ENCODE peak calls at places on chromosomes 6 and 20, in seven cellular contexts. W is fibroblast of mammary gland, U is AG04449, I is heart left ventricle, Y is omental fat pad, M is nephron progenitor cell, L is fibroblast of lung. C is an unnamed sample.

GRCh38 chr6:25576920-25577319 is 75.1 kb upstream of the SCGN start:
- DNase-seq in M (no peak), Y (no peak), I (no peak), W (no peak), U (no peak), L (peak), C (peak)

GRCh38 chr6:16769986-16770376 is 8.7 kb upstream of the ATXN1 start:
- DNase-seq in U (no peak), Y (no peak), W (peak), M (no peak), L (peak), I (no peak), C (no peak)

GRCh38 chr6:153085239-153085638 is 45.8 kb downstream of the RGS17 start:
- DNase-seq in Y (no peak), L (no peak), W (no peak), I (no peak), M (no peak), U (no peak), C (no peak)

GRCh38 chr6:127938701-127939100 is 37.8 kb upstream of the THEMIS start:
- DNase-seq in U (no peak), I (no peak), L (peak), Y (no peak), M (no peak), W (peak), C (no peak)

GRCh38 chr6:40740518-40740917 is 153.4 kb upstream of the LRFN2 start:
- DNase-seq in W (no peak), L (no peak), M (no peak), U (no peak), I (no peak), Y (no peak), C (no peak)

GRCh38 chr6:52284131-52284459 is 447 bp downstream of the MCM3 start:
- DNase-seq in U (no peak), I (peak), W (peak), L (peak), M (peak), Y (peak), C (peak)

GRCh38 chr6:89580997-89581666 is 57.4 kb downstream of the LYRM2 start:
- DNase-seq in I (no peak), W (no peak), Y (no peak), M (no peak), L (no peak), U (no peak), C (no peak)

GRCh38 chr20:11797161-11797560 is 120.5 kb upstream of the BTBD3 start:
- DNase-seq in L (peak), Y (no peak), M (no peak), W (peak), U (no peak), I (no peak), C (no peak)

GRCh38 chr20:61699184-61700066 is 366.3 kb downstream of the TAF4 start:
- DNase-seq in M (no peak), Y (no peak), U (no peak), L (peak), W (no peak), I (no peak), C (peak)

GRCh38 chr20:60372282-60372681 is 414.1 kb downstream of the CDH26 start:
- DNase-seq in U (no peak), L (no peak), Y (no peak), W (no peak), M (no peak), I (no peak), C (no peak)

GRCh38 chr20:60365882-60366281 is 407.7 kb downstream of the CDH26 start:
- DNase-seq in Y (no peak), W (no peak), I (no peak), U (no peak), L (no peak), M (no peak), C (no peak)

GRCh38 chr20:60372822-60373221 is 414.6 kb downstream of the CDH26 start:
- DNase-seq in M (no peak), Y (no peak), L (no peak), W (no peak), U (no peak), I (no peak), C (no peak)

DNA sequence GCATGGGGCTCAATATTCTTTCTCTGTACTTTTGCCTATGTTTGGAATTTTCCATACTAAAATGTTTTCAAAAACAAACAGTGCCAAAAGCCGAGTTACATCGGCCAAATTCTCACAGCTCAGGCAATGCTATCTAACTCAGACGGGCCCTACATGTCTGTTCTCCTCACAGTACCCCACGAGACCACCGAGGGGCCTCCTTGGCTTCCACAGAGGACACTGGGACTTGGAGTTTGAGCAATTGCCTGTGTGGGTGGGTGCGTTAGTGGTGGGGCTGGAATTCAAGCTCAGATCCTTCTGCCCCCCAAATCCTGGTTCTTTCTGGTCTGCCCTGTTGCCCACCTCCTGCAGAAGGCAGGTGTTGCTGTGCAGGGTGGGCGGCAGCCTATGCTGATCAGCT is 413.2 kb downstream of the CDH26 start:
- DNase-seq in U (no peak), I (no peak), Y (no peak), W (no peak), M (no peak), L (no peak), C (no peak)
- TF ChIP-seq CTCF in U (no peak), I (no peak), Y (no peak), W (no peak), M (no peak), L (no peak), C (no peak)

DNA sequence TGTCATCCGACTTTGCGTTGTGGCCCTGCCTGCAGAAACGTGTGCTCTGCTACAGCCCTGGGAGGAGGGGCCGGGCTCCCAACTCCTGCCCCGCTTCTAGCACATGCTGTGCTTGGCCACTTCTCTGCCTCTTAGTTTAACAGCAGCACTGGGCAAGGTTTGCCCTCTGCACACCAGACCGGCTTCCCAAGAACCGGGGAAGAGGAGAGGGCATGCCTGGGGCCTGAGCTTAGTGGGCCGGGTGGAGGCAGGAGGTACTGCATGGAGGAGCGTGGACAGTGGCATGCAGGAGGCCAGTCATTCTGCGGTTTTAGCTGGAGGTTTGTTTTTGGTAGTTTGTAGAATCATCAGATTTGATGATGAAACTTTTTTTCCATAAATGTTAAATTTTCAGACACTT is 45.5 kb downstream of the CEP43 start:
- DNase-seq in I (no peak), W (peak), M (no peak), Y (no peak), L (peak), U (no peak), C (no peak)
- TF ChIP-seq CTCF in I (no peak), W (peak), M (no peak), Y (no peak), L (no peak), U (no peak), C (no peak)

DNA sequence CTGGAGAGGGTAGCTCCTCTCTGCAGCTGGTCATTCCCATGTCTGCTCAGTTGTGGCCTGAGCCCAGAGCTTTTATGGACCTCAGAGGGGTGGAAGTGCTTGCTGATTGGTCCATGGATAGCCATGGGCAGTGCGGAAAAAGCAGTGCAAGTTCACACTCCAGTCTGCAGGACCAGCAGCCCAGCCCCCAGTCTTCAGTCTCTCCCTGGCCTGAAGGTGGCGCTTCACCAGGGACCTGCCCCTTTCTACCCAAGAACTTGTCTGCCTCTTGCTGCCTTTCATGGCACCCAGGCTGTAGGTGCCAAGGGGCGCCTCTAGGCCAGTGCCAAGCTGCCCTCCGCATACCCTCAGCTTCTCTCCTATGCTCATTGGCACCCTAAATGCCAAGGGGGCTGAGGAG is 91.0 kb downstream of the TBXT start:
- DNase-seq in M (no peak), W (no peak), Y (no peak), I (no peak), L (no peak), U (no peak), C (no peak)
- TF ChIP-seq CTCF in M (no peak), W (no peak), Y (no peak), I (no peak), L (no peak), U (no peak), C (no peak)

GRCh38 chr20:41017448-41018042 is 11.1 kb upstream of the TOP1 start:
- DNase-seq in L (no peak), W (no peak), Y (no peak), M (no peak), I (no peak), U (no peak), C (no peak)
- TF ChIP-seq CTCF in L (no peak), W (no peak), Y (no peak), M (no peak), I (no peak), U (no peak), C (no peak)

DNA sequence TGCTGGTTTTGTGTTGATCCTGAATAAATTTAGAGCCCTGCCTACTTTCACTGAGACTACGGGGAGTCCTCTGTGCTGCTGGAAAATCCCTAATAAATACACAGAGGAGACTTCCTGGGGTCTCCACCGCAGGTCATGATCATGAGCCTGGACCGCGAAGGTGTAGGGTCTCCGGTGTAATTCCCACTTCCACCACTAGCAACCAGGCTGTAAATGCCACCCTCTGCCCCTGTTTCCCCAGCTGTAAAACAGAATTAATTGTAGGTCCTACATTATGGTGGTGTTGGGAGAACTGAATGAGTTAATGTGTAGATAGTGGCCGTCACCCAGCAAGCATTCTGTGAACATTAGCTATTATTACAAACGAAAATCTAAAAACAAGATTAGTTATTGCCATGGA is 191.6 kb upstream of the THBS2 start:
- DNase-seq in L (no peak), W (no peak), U (no peak), I (no peak), Y (no peak), M (no peak), C (no peak)
- TF ChIP-seq CTCF in L (no peak), W (peak), U (no peak), I (peak), Y (no peak), M (peak), C (peak)

DNA sequence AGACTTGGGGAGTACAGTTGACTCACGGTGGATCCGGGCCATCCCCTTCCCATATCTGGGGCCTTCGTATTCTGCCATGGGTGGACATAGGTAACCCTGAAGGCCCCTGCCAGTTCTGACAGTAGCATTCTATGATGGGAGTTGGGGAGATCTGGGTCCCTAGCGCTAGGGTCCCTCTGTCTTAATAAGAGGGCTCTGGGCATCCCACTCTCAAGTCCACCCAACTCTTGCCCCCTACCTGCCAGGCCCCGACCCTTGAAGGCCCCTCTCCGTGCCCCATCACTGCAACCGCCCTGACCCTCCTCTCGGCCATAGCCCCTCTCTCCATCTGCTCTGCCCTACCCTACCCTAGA is 6.5 kb upstream of the CAPN11 start:
- DNase-seq in L (no peak), U (no peak), W (no peak), Y (no peak), M (no peak), I (no peak), C (no peak)
- TF ChIP-seq CTCF in L (no peak), U (no peak), W (no peak), Y (no peak), M (no peak), I (no peak), C (peak)

GRCh38 chr6:116201538-116201937 is 52.3 kb downstream of the TSPYL4 start:
- DNase-seq in I (no peak), U (no peak), W (no peak), Y (no peak), M (no peak), L (no peak), C (no peak)
- TF ChIP-seq CTCF in I (no peak), U (no peak), W (no peak), Y (no peak), M (no peak), L (no peak), C (no peak)

C was measured in glutamatergic neuron.